ENCODE peak calls at places on chromosomes 5 and 9, in ten cellular contexts. X, Y, Q, Z, E, T, W, U, G and C are unnamed samples.

GRCh38 chr5:147483961-147484707 is 25.7 kb downstream of the DPYSL3 start:
- DNase-seq in X (peak), Y (peak), Q (peak), Z (no peak), E (peak), T (peak), W (no peak), U (peak), G (peak), C (peak)

GRCh38 chr9:133163559-133164208 is at the start of gene GBGT1:
- DNase-seq in X (peak), Y (no peak), Q (peak), Z (peak), E (peak), T (no peak), W (no peak), U (no peak), G (no peak), C (no peak)

GRCh38 chr5:176810687-176811501 is 535 bp downstream of the UNC5A start:
- DNase-seq in X (no peak), Y (peak), Q (no peak), Z (no peak), E (no peak), T (no peak), W (no peak), U (peak), G (no peak), C (no peak)

GRCh38 chr5:59525957-59526356 is 367.6 kb downstream of the PDE4D start:
- DNase-seq in X (no peak), Y (peak), Q (no peak), Z (no peak), E (peak), T (no peak), W (no peak), U (no peak), G (peak), C (no peak)

GRCh38 chr5:124628721-124629596 is 117.5 kb downstream of the ZNF608 start:
- DNase-seq in X (no peak), Y (peak), Q (peak), Z (no peak), E (peak), T (no peak), W (no peak), U (no peak), G (peak), C (peak)

GRCh38 chr9:128251701-128252100 is 24.1 kb downstream of the GOLGA2 start:
- DNase-seq in X (no peak), Y (no peak), Q (no peak), Z (no peak), E (no peak), T (no peak), W (no peak), U (no peak), G (no peak), C (no peak)

GRCh38 chr5:57221049-57221568 is 47.2 kb downstream of the GPBP1 start:
- DNase-seq in X (peak), Y (peak), Q (no peak), Z (no peak), E (peak), T (peak), W (no peak), U (peak), G (peak), C (peak)

GRCh38 chr5:135010502-135011354 is 23.3 kb downstream of the PITX1 start:
- DNase-seq in X (no peak), Y (peak), Q (peak), Z (no peak), E (no peak), T (no peak), W (no peak), U (no peak), G (no peak), C (no peak)

GRCh38 chr9:123360161-123361085 is 4.4 kb downstream of the CRB2 start:
- DNase-seq in X (peak), Y (no peak), Q (no peak), Z (no peak), E (no peak), T (peak), W (peak), U (no peak), G (no peak), C (peak)

GRCh38 chr5:52773342-52773741 is 14.4 kb upstream of the ITGA1 start:
- DNase-seq in X (no peak), Y (no peak), Q (no peak), Z (no peak), E (no peak), T (no peak), W (no peak), U (no peak), G (no peak), C (no peak)

GRCh38 chr9:124618476-124618875 is 111.3 kb upstream of the NR5A1 start:
- DNase-seq in X (no peak), Y (no peak), Q (no peak), Z (no peak), E (no peak), T (no peak), W (no peak), U (no peak), G (no peak), C (no peak)

GRCh38 chr5:1521671-1522600 is 1.8 kb downstream of the LPCAT1 start:
- DNase-seq in X (peak), Y (peak), Q (no peak), Z (peak), E (peak), T (no peak), W (peak), U (no peak), G (peak), C (no peak)

GRCh38 chr9:132412089-132412488 is 2.1 kb downstream of the CFAP77 start:
- DNase-seq in X (no peak), Y (peak), Q (no peak), Z (no peak), E (no peak), T (peak), W (peak), U (peak), G (no peak), C (no peak)

GRCh38 chr5:73344835-73345234 is 103.7 kb downstream of the FOXD1 start:
- DNase-seq in X (no peak), Y (no peak), Q (no peak), Z (no peak), E (no peak), T (no peak), W (no peak), U (no peak), G (no peak), C (no peak)

GRCh38 chr9:132991351-132992300 is 13.1 kb downstream of the GFI1B start:
- DNase-seq in X (no peak), Y (no peak), Q (no peak), Z (no peak), E (no peak), T (no peak), W (no peak), U (no peak), G (no peak), C (no peak)

GRCh38 chr9:115922441-115922840 is 231.2 kb upstream of the PAPPA start:
- DNase-seq in X (no peak), Y (no peak), Q (no peak), Z (no peak), E (no peak), T (no peak), W (no peak), U (no peak), G (no peak), C (no peak)

GRCh38 chr5:113764382-113764781 is 250.9 kb downstream of the YTHDC2 start:
- DNase-seq in X (no peak), Y (no peak), Q (no peak), Z (no peak), E (no peak), T (no peak), W (no peak), U (no peak), G (no peak), C (no peak)

GRCh38 chr5:139662617-139663016 is 14.5 kb downstream of the CXXC5 start:
- DNase-seq in X (peak), Y (no peak), Q (no peak), Z (no peak), E (no peak), T (no peak), W (no peak), U (no peak), G (no peak), C (no peak)

GRCh38 chr5:133754575-133755169 is 142.3 kb upstream of the FSTL4 start:
- DNase-seq in X (peak), Y (peak), Q (no peak), Z (no peak), E (peak), T (peak), W (no peak), U (peak), G (peak), C (no peak)